ENCODE peak calls at places on chromosomes 2 and 18, in five cellular contexts. L is left ventricle myocardium inferior, G is kidney, M is fibroblast of lung, Q is tibial nerve. A is an unnamed sample. For H3K4me1, the result is how much of the 10 kb centered on the place peaks cover.

GRCh38 chr2:19356545-19357382 is 1.7 kb downstream of the OSR1 start:
- DNase-seq in M (peak), G (no peak), L (no peak), Q (no peak), A (no peak)

GRCh38 chr2:225318440-225318839 is 81.1 kb upstream of the NYAP2 start:
- DNase-seq in G (no peak), Q (no peak), M (no peak), L (no peak), A (no peak)

GRCh38 chr2:237380768-237381167 is 33.2 kb downstream of the COL6A3 start:
- DNase-seq in L (no peak), G (no peak), Q (no peak), M (no peak), A (no peak)

GRCh38 chr2:61538920-61539559 is 884 bp upstream of the XPO1 start:
- DNase-seq in Q (peak), M (peak), L (no peak), G (no peak), A (peak)

GRCh38 chr2:173851256-173851655 is 113.9 kb downstream of the SP3 start:
- DNase-seq in G (no peak), M (no peak), Q (peak), L (peak), A (peak)

GRCh38 chr18:9101730-9102390 is 639 bp upstream of the NDUFV2 start:
- DNase-seq in M (peak), Q (no peak), L (no peak), G (no peak), A (no peak)

GRCh38 chr2:55869637-55870325 is 53.8 kb downstream of the EFEMP1 start:
- DNase-seq in Q (peak), G (no peak), L (no peak), M (peak), A (no peak)

GRCh38 chr18:9022397-9023170 is 79.9 kb upstream of the NDUFV2 start:
- DNase-seq in G (peak), L (no peak), Q (no peak), M (no peak), A (no peak)

GRCh38 chr2:219614076-219614860 is 13.2 kb upstream of the SLC4A3 start:
- DNase-seq in M (no peak), Q (no peak), L (no peak), G (peak), A (no peak)

GRCh38 chr18:50473896-50474295 is 86.0 kb upstream of the MAPK4 start:
- DNase-seq in Q (no peak), L (no peak), M (no peak), G (no peak), A (no peak)

GRCh38 chr2:128626758-128627515 is 308.3 kb upstream of the HS6ST1 start:
- DNase-seq in M (peak), L (no peak), Q (no peak), G (peak), A (no peak)

GRCh38 chr2:65536596-65536995 is 104.2 kb upstream of the SPRED2 start:
- DNase-seq in M (no peak), L (no peak), G (no peak), Q (no peak), A (no peak)

GRCh38 chr2:78029392-78029995 is 507.3 kb upstream of the LRRTM4 start:
- DNase-seq in Q (no peak), L (no peak), G (no peak), M (no peak), A (no peak)

GRCh38 chr2:235659767-235660322 is 166.0 kb downstream of the AGAP1 start:
- DNase-seq in L (no peak), G (no peak), Q (no peak), M (peak), A (no peak)

GRCh38 chr2:66269166-66269565 is 165.8 kb upstream of the MEIS1 start:
- DNase-seq in Q (no peak), G (no peak), L (no peak), M (no peak), A (no peak)

GRCh38 chr2:102304268-102304667 is 7.1 kb upstream of the IL1RL1 start:
- DNase-seq in Q (no peak), M (peak), L (no peak), G (no peak), A (no peak)

GRCh38 chr2:186887107-186888090 is 38.4 kb upstream of the ZSWIM2 start:
- DNase-seq in G (no peak), Q (peak), M (peak), L (peak), A (peak)

GRCh38 chr2:192099742-192100141 is 95.0 kb downstream of the TMEFF2 start:
- DNase-seq in G (no peak), Q (no peak), L (no peak), M (no peak), A (no peak)

GRCh38 chr2:18479901-18480369 is 80.5 kb downstream of the RDH14 start:
- DNase-seq in L (peak), G (no peak), M (no peak), Q (peak), A (no peak)

GRCh38 chr18:33210575-33211189 is 229.8 kb downstream of the CCDC178 start:
- DNase-seq in G (no peak), Q (no peak), M (peak), L (no peak), A (no peak)

GRCh38 chr2:159711562-159712193 is 628 bp upstream of the MARCHF7 start:
- DNase-seq in L (no peak), Q (no peak), G (no peak), M (no peak), A (no peak)

GRCh38 chr2:25491966-25492532 is 150.3 kb upstream of the DNMT3A start:
- DNase-seq in L (no peak), G (no peak), M (peak), Q (no peak), A (no peak)

GRCh38 chr18:59685501-59685900 is 11.7 kb downstream of the CCBE1 start:
- DNase-seq in L (no peak), G (no peak), M (no peak), Q (no peak), A (no peak)

GRCh38 chr2:9764153-9764778 is 79.0 kb upstream of the TAF1B start:
- DNase-seq in M (no peak), Q (no peak), L (no peak), G (no peak), A (no peak)

GRCh38 chr2:132581917-132582316 is 88.1 kb downstream of the LYPD1 start:
- DNase-seq in Q (no peak), G (no peak), M (no peak), L (no peak), A (no peak)

GRCh38 chr2:207796585-207797350 is 27.1 kb upstream of the FZD5 start:
- DNase-seq in L (no peak), Q (no peak), G (peak), M (peak), A (no peak)

GRCh38 chr18:57845468-57846103 is 42.5 kb upstream of the ATP8B1 start:
- DNase-seq in M (peak), L (no peak), Q (no peak), G (no peak), A (no peak)

GRCh38 chr2:44169155-44169898 is 652 bp downstream of the PPM1B start:
- DNase-seq in Q (peak), L (peak), M (peak), G (peak), A (no peak)

GRCh38 chr2:132636346-132636745 is 33.7 kb downstream of the LYPD1 start:
- DNase-seq in Q (no peak), M (no peak), G (no peak), L (no peak), A (no peak)

GRCh38 chr2:33212151-33212550 is 264.3 kb upstream of the RASGRP3 start:
- DNase-seq in G (no peak), Q (no peak), L (no peak), M (peak), A (no peak)

GRCh38 chr2:167293172-167293781 is 405.0 kb downstream of the XIRP2 start:
- DNase-seq in L (no peak), Q (peak), M (peak), G (peak), A (no peak)

GRCh38 chr2:219261024-219261855 is 7.5 kb upstream of the TUBA4A start:
- DNase-seq in L (no peak), M (no peak), G (peak), Q (no peak), A (no peak)

GRCh38 chr2:196985524-196986183 is 59.1 kb upstream of the PGAP1 start:
- DNase-seq in L (no peak), G (no peak), M (no peak), Q (no peak), A (no peak)

GRCh38 chr2:105307146-105307545 is 22.4 kb downstream of the TGFBRAP1 start:
- DNase-seq in G (no peak), L (no peak), Q (no peak), M (no peak), A (no peak)

GRCh38 chr2:157394928-157395327 is 49.0 kb downstream of the CYTIP start:
- DNase-seq in L (no peak), Q (no peak), M (no peak), G (no peak), A (no peak)

GRCh38 chr2:1651131-1652066 is 92.9 kb downstream of the PXDN start:
- DNase-seq in G (no peak), M (peak), Q (no peak), L (no peak), A (no peak)

GRCh38 chr2:63000801-63001200 is 49.8 kb upstream of the OTX1 start:
- DNase-seq in M (peak), G (no peak), Q (peak), L (no peak), A (no peak)

GRCh38 chr18:73835656-73836055 is 312.0 kb downstream of the FBXO15 start:
- DNase-seq in Q (no peak), L (no peak), M (no peak), G (no peak), A (no peak)

GRCh38 chr2:70988151-70988550 is 6.5 kb downstream of the TEX261 start:
- DNase-seq in M (no peak), G (no peak), Q (no peak), L (peak), A (no peak)

DNA sequence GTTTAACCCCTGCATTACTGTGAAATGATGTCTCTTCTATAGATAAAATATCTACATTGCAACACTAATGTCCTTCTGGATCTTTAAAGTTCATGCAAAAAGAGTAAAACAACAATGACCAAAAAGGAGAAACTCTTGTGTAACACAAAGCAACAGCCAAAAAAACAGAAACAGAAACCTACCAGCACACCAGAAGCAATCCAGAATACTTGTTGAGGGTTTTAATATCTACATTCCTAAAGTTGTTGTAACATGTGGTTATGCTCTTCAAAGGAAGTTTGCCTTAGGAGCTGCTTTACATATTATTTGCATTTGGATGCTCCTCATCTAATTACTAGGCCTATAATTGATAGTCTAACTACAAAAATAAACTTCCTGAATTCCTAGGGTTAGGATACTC is 157.2 kb downstream of the BABAM2 start:
- DNase-seq in G (no peak), M (peak), L (no peak), Q (no peak), A (no peak)
- H3K4me1 ChIP-seq in G (under half), M (under half), L (under half), Q (under half), A (under half)

GRCh38 chr2:149438260-149438960 is 108.0 kb downstream of the LYPD6 start:
- DNase-seq in Q (no peak), G (no peak), M (no peak), L (no peak), A (no peak)
- H3K4me1 ChIP-seq in Q (under half), G (under half), M (under half), L (under half), A (under half)

GRCh38 chr2:146677280-146677679 is 1167.5 kb upstream of the ACVR2A start:
- DNase-seq in G (no peak), M (no peak), L (no peak), Q (no peak), A (no peak)
- H3K4me1 ChIP-seq in G (under half), M (under half), L (under half), Q (under half), A (under half)

GRCh38 chr2:136115183-136115751 is 2.7 kb downstream of the CXCR4 start:
- DNase-seq in G (no peak), Q (no peak), L (no peak), M (no peak), A (no peak)
- H3K4me1 ChIP-seq in G (under half), Q (under half), L (under half), M (under half), A (under half)

GRCh38 chr2:127512362-127512761 is 13.9 kb downstream of the IWS1 start:
- DNase-seq in Q (no peak), M (no peak), L (no peak), G (no peak), A (no peak)
- H3K4me1 ChIP-seq in Q (under half), M (under half), L (half or more), G (under half), A (half or more)

DNA sequence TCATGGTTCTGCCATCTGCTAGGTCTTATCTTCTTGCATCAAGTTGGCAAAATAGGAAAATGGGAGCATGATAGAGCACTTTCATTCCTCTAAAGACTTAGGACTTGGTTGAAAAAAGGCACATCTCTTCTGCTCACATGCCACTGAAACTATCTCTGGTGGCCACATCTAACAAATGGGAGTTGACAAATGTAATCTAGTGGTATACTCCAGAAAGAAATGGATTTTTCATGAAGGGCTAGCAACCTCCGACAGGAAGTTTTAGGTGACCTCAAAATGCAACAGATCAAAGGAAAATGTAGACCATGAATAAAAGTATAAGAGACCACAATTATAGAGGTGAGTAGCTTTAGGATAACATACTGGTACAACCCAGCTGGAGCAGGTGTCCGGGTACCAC is 224.1 kb downstream of the SETBP1 start:
- DNase-seq in G (no peak), L (no peak), Q (no peak), M (no peak), A (no peak)
- H3K4me1 ChIP-seq in G (under half), L (under half), Q (under half), M (under half), A (under half)